ENCODE peak calls at places on chromosomes 12 and 14, in nine cellular contexts. G is tibial artery; I is tibial nerve; W is foreskin keratinocyte; H is substantia nigra; D is transverse colon; B is K562; K is effector memory CD4-positive, alpha-beta T cell; J is ascending aorta. C is an unnamed sample.
A peak's percentile ranks its signal among the peaks of the same experiment; 100 is the strongest.

GRCh38 chr12:59887204-59887603 is 291.4 kb downstream of the SLC16A7 start:
- DNase-seq in G (no peak), I (no peak), W (no peak), H (no peak), D (no peak), B (no peak), K (no peak), J (no peak), C (no peak)

GRCh38 chr14:21014761-21015190 is 10.1 kb downstream of the NDRG2 start:
- DNase-seq in G (peak; percentile 88), I (peak; percentile 78), W (peak; percentile 46), H (peak; percentile 63), D (peak; percentile 92), B (peak; percentile 60), K (peak; percentile 63), J (no peak), C (no peak)

GRCh38 chr14:45085004-45085403 is 1.1 kb downstream of the PRPF39 start:
- DNase-seq in G (no peak), I (no peak), W (no peak), H (no peak), D (no peak), B (no peak), K (no peak), J (no peak), C (no peak)

GRCh38 chr14:58923751-58924405 is 264.6 kb upstream of the DAAM1 start:
- DNase-seq in G (no peak), I (no peak), W (no peak), H (no peak), D (no peak), B (no peak), K (no peak), J (no peak), C (no peak)

GRCh38 chr14:32027255-32027939 is 49.7 kb upstream of the ARHGAP5 start:
- DNase-seq in G (no peak), I (no peak), W (no peak), H (no peak), D (no peak), B (no peak), K (no peak), J (no peak), C (no peak)

GRCh38 chr14:103871596-103872480 is 24.5 kb upstream of the PPP1R13B start:
- DNase-seq in G (no peak), I (no peak), W (no peak), H (no peak), D (peak; percentile 89), B (peak; percentile 88), K (peak; percentile 54), J (no peak), C (no peak)

GRCh38 chr12:132597333-132598283 is 12.8 kb downstream of the LRCOL1 start:
- DNase-seq in G (no peak), I (no peak), W (no peak), H (no peak), D (no peak), B (no peak), K (peak; percentile 21), J (no peak), C (peak; percentile 38)

GRCh38 chr12:13570005-13570694 is 373.6 kb downstream of the EMP1 start:
- DNase-seq in G (no peak), I (no peak), W (no peak), H (no peak), D (no peak), B (no peak), K (no peak), J (no peak), C (no peak)

GRCh38 chr12:46959484-46959883 is 119.9 kb upstream of the PCED1B start:
- DNase-seq in G (no peak), I (no peak), W (peak; percentile 79), H (no peak), D (no peak), B (no peak), K (no peak), J (no peak), C (no peak)

GRCh38 chr12:30828686-30829085 is 73.9 kb upstream of the CAPRIN2 start:
- DNase-seq in G (no peak), I (no peak), W (no peak), H (no peak), D (no peak), B (no peak), K (no peak), J (no peak), C (no peak)

GRCh38 chr12:45351921-45352670 is 136.2 kb downstream of the ANO6 start:
- DNase-seq in G (no peak), I (no peak), W (no peak), H (no peak), D (no peak), B (no peak), K (no peak), J (no peak), C (no peak)

GRCh38 chr12:8038659-8039114 is 6.2 kb downstream of the FOXJ2 start:
- DNase-seq in G (peak; percentile 85), I (no peak), W (no peak), H (no peak), D (peak; percentile 40), B (peak; percentile 60), K (peak; percentile 9), J (no peak), C (peak; percentile 64)

GRCh38 chr12:8036366-8036765 is 3.9 kb downstream of the FOXJ2 start:
- DNase-seq in G (no peak), I (no peak), W (no peak), H (no peak), D (no peak), B (no peak), K (no peak), J (no peak), C (no peak)

GRCh38 chr12:8035440-8036010 is 3.0 kb downstream of the FOXJ2 start:
- DNase-seq in G (no peak), I (no peak), W (no peak), H (no peak), D (no peak), B (no peak), K (no peak), J (no peak), C (no peak)

GRCh38 chr12:8037947-8038346 is 5.4 kb downstream of the FOXJ2 start:
- DNase-seq in G (no peak), I (no peak), W (no peak), H (no peak), D (no peak), B (peak; percentile 20), K (no peak), J (no peak), C (no peak)

GRCh38 chr12:8037046-8037663 is 4.6 kb downstream of the FOXJ2 start:
- DNase-seq in G (no peak), I (no peak), W (no peak), H (no peak), D (no peak), B (no peak), K (no peak), J (no peak), C (no peak)
- H3K27ac ChIP-seq in G (peak overlapping the region; percentile 97), I (no peak overlapping the region), W (no peak overlapping the region), H (peak overlapping the region; percentile 22), D (no peak overlapping the region), B (no peak overlapping the region), K (no peak overlapping the region), J (peak overlapping the region; percentile 97), C (no peak overlapping the region)

GRCh38 chr12:6141048-6141447 is 16.6 kb upstream of the VWF start:
- DNase-seq in G (no peak), I (no peak), W (no peak), H (no peak), D (no peak), B (no peak), K (no peak), J (no peak), C (no peak)
- H3K27ac ChIP-seq in G (no peak overlapping the region), I (peak overlapping the region; percentile 67), W (no peak overlapping the region), H (no peak overlapping the region), D (peak overlapping the region; percentile 66), B (no peak overlapping the region), K (peak overlapping the region; percentile 1), J (peak overlapping the region; percentile 18), C (peak overlapping the region; percentile 90)

GRCh38 chr12:124516850-124517249 is 50.6 kb downstream of the NCOR2 start:
- DNase-seq in G (no peak), I (no peak), W (no peak), H (no peak), D (no peak), B (no peak), K (no peak), J (no peak), C (no peak)
- H3K27ac ChIP-seq in G (peak overlapping the region; percentile 99), I (peak overlapping the region; percentile 92), W (peak overlapping the region; percentile 81), H (peak overlapping the region; percentile 97), D (peak overlapping the region; percentile 100), B (no peak overlapping the region), K (no peak overlapping the region), J (peak overlapping the region; percentile 97), C (peak overlapping the region; percentile 97)

GRCh38 chr12:55742719-55743130 is at the start of gene GDF11:
- DNase-seq in G (peak; percentile 83), I (peak; percentile 62), W (no peak), H (peak; percentile 42), D (peak; percentile 81), B (no peak), K (peak; percentile 63), J (no peak), C (peak; percentile 74)
- H3K27ac ChIP-seq in G (peak within 1 kb of the TSS; percentile 31), I (peak within 1 kb of the TSS; percentile 76), W (no peak within 1 kb of the TSS), H (peak within 1 kb of the TSS; percentile 56), D (peak within 1 kb of the TSS; percentile 86), B (peak within 1 kb of the TSS; percentile 64), K (peak within 1 kb of the TSS; percentile 47), J (peak within 1 kb of the TSS; percentile 76), C (peak within 1 kb of the TSS; percentile 52)

GRCh38 chr12:10241276-10241675 is 28.6 kb downstream of the GABARAPL1 start:
- DNase-seq in G (no peak), I (no peak), W (no peak), H (no peak), D (no peak), B (no peak), K (no peak), J (no peak), C (no peak)
- H3K27ac ChIP-seq in G (no peak overlapping the region), I (no peak overlapping the region), W (no peak overlapping the region), H (no peak overlapping the region), D (no peak overlapping the region), B (no peak overlapping the region), K (no peak overlapping the region), J (no peak overlapping the region), C (no peak overlapping the region)

DNA sequence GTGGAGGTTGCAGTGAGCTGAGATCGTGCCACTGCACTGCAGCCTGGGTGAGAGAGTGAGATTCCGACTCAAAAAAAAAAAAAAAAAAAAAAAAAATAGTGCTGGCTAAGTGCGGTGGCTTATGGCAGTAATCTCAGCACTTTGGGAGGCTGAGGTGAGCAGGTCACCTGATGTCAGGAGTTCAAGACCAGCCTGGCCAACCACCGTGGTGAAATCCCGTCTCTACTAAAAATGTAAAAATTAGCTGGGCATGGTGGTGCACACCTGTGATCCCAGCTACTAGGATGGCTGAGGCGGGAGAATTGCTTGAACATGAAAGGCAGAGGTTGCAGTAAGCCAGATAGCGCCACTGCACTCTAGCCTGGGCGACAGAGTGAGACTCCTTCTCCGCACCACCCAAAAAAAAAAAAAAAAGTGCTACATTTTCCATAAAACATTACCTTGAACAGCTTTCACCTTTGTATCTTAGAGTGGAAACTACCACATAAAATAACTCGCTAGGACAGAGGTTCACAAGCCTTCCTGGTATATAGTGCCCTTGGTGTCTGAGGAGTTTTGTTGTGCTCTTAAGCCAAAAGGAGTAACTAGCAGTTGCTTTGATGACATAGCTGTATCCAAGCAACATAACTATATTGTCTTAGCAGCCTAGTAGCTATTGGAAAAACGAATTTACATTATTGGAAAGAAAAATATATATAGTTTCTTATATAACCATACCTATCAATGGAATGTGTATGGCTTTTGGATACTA is 11.1 kb downstream of the PTGES3 start:
- DNase-seq in G (no peak), I (no peak), W (no peak), H (no peak), D (peak; percentile 34), B (no peak), K (no peak), J (no peak), C (no peak)
- H3K27ac ChIP-seq in G (no peak overlapping the region), I (no peak overlapping the region), W (no peak overlapping the region), H (no peak overlapping the region), D (peak overlapping the region; percentile 64), B (peak overlapping the region; percentile 3), K (no peak overlapping the region), J (no peak overlapping the region), C (no peak overlapping the region)

GRCh38 chr12:68240975-68241374 is 12.4 kb downstream of the IL22 start:
- DNase-seq in G (no peak), I (no peak), W (no peak), H (no peak), D (peak; percentile 29), B (no peak), K (no peak), J (no peak), C (no peak)
- H3K27ac ChIP-seq in G (no peak overlapping the region), I (peak overlapping the region; percentile 11), W (no peak overlapping the region), H (no peak overlapping the region), D (peak overlapping the region; percentile 42), B (no peak overlapping the region), K (no peak overlapping the region), J (no peak overlapping the region), C (no peak overlapping the region)

C was measured in caudate nucleus.